ENCODE peak calls at places on chromosomes 11 and 22, in ten cellular contexts. M is globus pallidus; H is left cardiac atrium; T is activated gamma-delta T cell treated with Interleukin-2 at 50 U/mL for 16 hours; V is NCI-H1092; G is GM04503; D is NCI-H1436; I is activated naive CD4-positive, alpha-beta T cell; N is foreskin fibroblast; Q is fibroblast of lung. Z is an unnamed sample.

GRCh38 chr11:116529681-116530080 is 243.1 kb downstream of the BUD13 start:
- DNase-seq in M (no peak), H (no peak), T (no peak), V (no peak), G (no peak), D (no peak), I (no peak), N (no peak), Q (no peak), Z (no peak)

GRCh38 chr11:14423633-14424032 is 64.7 kb upstream of the RRAS2 start:
- DNase-seq in M (no peak), H (no peak), T (no peak), V (no peak), G (no peak), D (no peak), I (no peak), N (peak), Q (peak), Z (no peak)

GRCh38 chr11:94734563-94735275 is 33.4 kb upstream of the AMOTL1 start:
- DNase-seq in M (no peak), H (no peak), T (no peak), V (no peak), G (no peak), D (peak), I (no peak), N (no peak), Q (no peak), Z (no peak)

GRCh38 chr22:25327018-25327755 is 107.7 kb downstream of the CRYBB2 start:
- DNase-seq in M (no peak), H (no peak), T (no peak), V (no peak), G (no peak), D (no peak), I (no peak), N (no peak), Q (no peak), Z (no peak)

GRCh38 chr11:20839231-20839630 is 169.8 kb downstream of the NELL1 start:
- DNase-seq in M (no peak), H (no peak), T (no peak), V (no peak), G (no peak), D (no peak), I (no peak), N (no peak), Q (no peak), Z (no peak)

GRCh38 chr22:39405346-39406085 is 5.9 kb downstream of the TAB1 start:
- DNase-seq in M (peak), H (peak), T (no peak), V (no peak), G (no peak), D (no peak), I (no peak), N (peak), Q (peak), Z (no peak)

GRCh38 chr22:49298834-49299750 is 528.6 kb downstream of the BRD1 start:
- DNase-seq in M (no peak), H (no peak), T (no peak), V (no peak), G (no peak), D (no peak), I (no peak), N (no peak), Q (no peak), Z (no peak)

GRCh38 chr11:19359425-19360000 is 118.8 kb upstream of the E2F8 start:
- DNase-seq in M (no peak), H (no peak), T (no peak), V (no peak), G (peak), D (no peak), I (no peak), N (peak), Q (peak), Z (no peak)

GRCh38 chr22:32920032-32920628 is 118.6 kb downstream of the TIMP3 start:
- DNase-seq in M (no peak), H (peak), T (no peak), V (no peak), G (peak), D (no peak), I (no peak), N (peak), Q (peak), Z (no peak)

Z was measured in NCI-H446.